ENCODE peak calls at places on chromosomes 1 and 21, in seven cellular contexts. M is aorta, Z is neural progenitor cell, N is breast epithelium, I is PC-3, H is cardiac muscle cell, G is uterus. Y is an unnamed sample.

GRCh38 chr1:160474392-160475242 is 48.4 kb downstream of the SLAMF6 start:
- DNase-seq in M (no peak), Z (no peak), N (no peak), I (no peak), H (no peak), G (no peak), Y (no peak)

GRCh38 chr1:68199603-68200002 is 32.7 kb downstream of the WLS start:
- DNase-seq in M (no peak), Z (no peak), N (no peak), I (no peak), H (no peak), G (no peak), Y (no peak)

GRCh38 chr1:160781129-160781808 is 14.7 kb upstream of the LY9 start:
- DNase-seq in M (no peak), Z (no peak), N (no peak), I (peak; percentile 74), H (no peak), G (no peak), Y (no peak)

GRCh38 chr21:44519346-44520325 is 20.4 kb downstream of the KRTAP10-1 start:
- DNase-seq in M (no peak), Z (no peak), N (no peak), I (no peak), H (no peak), G (no peak), Y (no peak)

GRCh38 chr1:38587734-38588133 is 271.8 kb downstream of the RRAGC start:
- DNase-seq in M (no peak), Z (no peak), N (no peak), I (no peak), H (no peak), G (no peak), Y (peak; percentile 59)

GRCh38 chr1:24999426-24999825 is 69.3 kb upstream of the RUNX3 start:
- DNase-seq in M (no peak), Z (no peak), N (no peak), I (no peak), H (no peak), G (no peak), Y (no peak)

GRCh38 chr1:235408503-235408960 is 41.3 kb downstream of the TBCE start:
- DNase-seq in M (no peak), Z (no peak), N (no peak), I (no peak), H (no peak), G (no peak), Y (no peak)

GRCh38 chr1:51019811-51020210 is 49.8 kb downstream of the CDKN2C start:
- DNase-seq in M (no peak), Z (no peak), N (no peak), I (no peak), H (no peak), G (no peak), Y (no peak)

GRCh38 chr1:45299981-45300668 is 26.6 kb upstream of the HPDL start:
- DNase-seq in M (peak; percentile 49), Z (peak; percentile 87), N (no peak), I (peak; percentile 81), H (peak; percentile 79), G (peak; percentile 33), Y (peak; percentile 34)

GRCh38 chr1:156014829-156015228 is 5.9 kb downstream of the SSR2 start:
- DNase-seq in M (no peak), Z (no peak), N (no peak), I (no peak), H (no peak), G (no peak), Y (no peak)

GRCh38 chr1:22275211-22275610 is 132.3 kb upstream of the WNT4 start:
- DNase-seq in M (no peak), Z (no peak), N (no peak), I (peak; percentile 89), H (no peak), G (no peak), Y (no peak)

GRCh38 chr1:184153731-184154130 is 102.2 kb downstream of the TSEN15 start:
- DNase-seq in M (no peak), Z (no peak), N (no peak), I (no peak), H (no peak), G (no peak), Y (no peak)

GRCh38 chr1:4210043-4210442 is 310.0 kb upstream of the C1orf174 start:
- DNase-seq in M (no peak), Z (no peak), N (no peak), I (no peak), H (no peak), G (no peak), Y (no peak)

GRCh38 chr21:29279531-29279930 is 19.2 kb upstream of the BACH1 start:
- DNase-seq in M (no peak), Z (no peak), N (no peak), I (no peak), H (no peak), G (no peak), Y (no peak)

GRCh38 chr1:242198421-242198820 is 199.5 kb upstream of the MAP1LC3C start:
- DNase-seq in M (no peak), Z (no peak), N (no peak), I (no peak), H (no peak), G (no peak), Y (no peak)

GRCh38 chr21:31780944-31781343 is 49.0 kb upstream of the SCAF4 start:
- DNase-seq in M (no peak), Z (no peak), N (no peak), I (peak; percentile 72), H (no peak), G (no peak), Y (no peak)

GRCh38 chr1:114771992-114772391 is 8.5 kb downstream of the SIKE1 start:
- DNase-seq in M (no peak), Z (no peak), N (no peak), I (no peak), H (no peak), G (no peak), Y (no peak)

GRCh38 chr1:204367956-204368355 is 8.2 kb upstream of the PLEKHA6 start:
- DNase-seq in M (no peak), Z (no peak), N (no peak), I (peak; percentile 65), H (no peak), G (no peak), Y (no peak)

GRCh38 chr1:204367193-204367858 is 7.6 kb upstream of the PLEKHA6 start:
- DNase-seq in M (no peak), Z (no peak), N (no peak), I (no peak), H (no peak), G (no peak), Y (no peak)

GRCh38 chr1:204366759-204367158 is 7.0 kb upstream of the PLEKHA6 start:
- DNase-seq in M (no peak), Z (peak; percentile 54), N (no peak), I (peak; percentile 45), H (peak; percentile 37), G (no peak), Y (no peak)

GRCh38 chr1:204369006-204369726 is 9.4 kb upstream of the PLEKHA6 start:
- DNase-seq in M (no peak), Z (no peak), N (no peak), I (no peak), H (no peak), G (no peak), Y (no peak)

DNA sequence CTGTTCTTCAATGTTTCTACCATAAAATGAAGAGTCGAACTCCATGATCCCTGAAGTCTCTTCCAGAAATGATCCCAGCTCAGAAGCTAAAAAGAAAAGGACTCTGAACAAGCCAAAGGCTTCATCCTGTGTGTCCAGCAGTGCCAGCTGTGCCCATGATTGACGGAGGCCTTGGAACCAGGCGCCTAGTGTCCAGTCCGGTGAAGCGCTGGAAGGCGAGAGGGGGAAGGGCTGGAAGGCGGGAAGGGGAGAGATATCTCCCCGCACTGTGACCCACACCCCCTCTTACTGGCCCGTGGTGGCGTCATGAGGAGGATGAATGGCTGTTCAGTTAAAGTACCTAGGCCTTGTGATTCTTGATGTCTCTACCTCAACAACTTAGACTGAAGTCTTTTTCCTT is 10.4 kb upstream of the PLEKHA6 start:
- DNase-seq in M (no peak), Z (no peak), N (no peak), I (no peak), H (no peak), G (no peak), Y (no peak)
- H3K27ac ChIP-seq in M (no peak overlapping the region), Z (no peak overlapping the region), N (no peak overlapping the region), I (no peak overlapping the region), H (no peak overlapping the region), G (no peak overlapping the region), Y (no peak overlapping the region)

DNA sequence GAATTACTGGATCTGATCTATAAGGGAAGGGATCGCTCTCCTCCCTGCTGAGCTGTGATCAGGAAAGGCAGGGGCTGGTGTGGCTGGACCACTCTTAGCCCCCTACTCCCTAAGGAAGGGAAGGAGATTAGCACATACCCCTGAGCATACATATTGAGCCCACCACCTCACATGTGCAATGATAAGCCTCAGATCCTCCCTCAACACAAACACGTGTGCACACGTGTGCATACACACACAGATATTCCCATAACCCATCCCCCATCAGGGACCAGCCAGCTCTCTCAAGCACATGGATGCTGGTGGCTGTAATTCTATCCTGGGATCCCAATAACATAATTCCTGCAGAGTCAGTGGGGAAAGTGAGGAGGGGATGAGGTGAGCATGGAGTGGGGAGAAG is 21.2 kb downstream of the SYT2 start:
- DNase-seq in M (no peak), Z (no peak), N (no peak), I (no peak), H (no peak), G (no peak), Y (no peak)
- H3K27me3 ChIP-seq in M (no peaks in the 10 kb centered on the region), Z (peaks cover 9% of the 10 kb centered on the region), N (peaks cover 7% of the 10 kb centered on the region), I (peaks cover 27% of the 10 kb centered on the region), H (no peaks in the 10 kb centered on the region), G (no peaks in the 10 kb centered on the region), Y (peaks cover 5% of the 10 kb centered on the region)

GRCh38 chr1:110960777-110961420 is 2.8 kb downstream of the LRIF1 start:
- DNase-seq in M (no peak), Z (no peak), N (no peak), I (no peak), H (no peak), G (no peak), Y (no peak)
- H3K4me3 ChIP-seq in M (no peak overlapping the region), Z (peak overlapping the region; percentile 58), N (no peak overlapping the region), I (peak overlapping the region; percentile 93), H (no peak overlapping the region), G (no peak overlapping the region), Y (no peak overlapping the region)

GRCh38 chr1:28886731-28887417 is 27.5 kb upstream of the EPB41 start:
- DNase-seq in M (peak; percentile 89), Z (peak; percentile 91), N (peak; percentile 87), I (peak; percentile 92), H (peak; percentile 90), G (peak; percentile 74), Y (peak; percentile 80)

GRCh38 chr1:28883242-28883616 is 31.1 kb upstream of the EPB41 start:
- DNase-seq in M (no peak), Z (no peak), N (no peak), I (no peak), H (no peak), G (no peak), Y (no peak)

GRCh38 chr1:28887418-28887834 is 26.9 kb upstream of the EPB41 start:
- DNase-seq in M (peak; percentile 60), Z (peak; percentile 63), N (no peak), I (peak; percentile 13), H (peak; percentile 52), G (peak; percentile 27), Y (no peak)

GRCh38 chr1:28885982-28886730 is 28.2 kb upstream of the EPB41 start:
- DNase-seq in M (no peak), Z (no peak), N (no peak), I (no peak), H (no peak), G (no peak), Y (no peak)

DNA sequence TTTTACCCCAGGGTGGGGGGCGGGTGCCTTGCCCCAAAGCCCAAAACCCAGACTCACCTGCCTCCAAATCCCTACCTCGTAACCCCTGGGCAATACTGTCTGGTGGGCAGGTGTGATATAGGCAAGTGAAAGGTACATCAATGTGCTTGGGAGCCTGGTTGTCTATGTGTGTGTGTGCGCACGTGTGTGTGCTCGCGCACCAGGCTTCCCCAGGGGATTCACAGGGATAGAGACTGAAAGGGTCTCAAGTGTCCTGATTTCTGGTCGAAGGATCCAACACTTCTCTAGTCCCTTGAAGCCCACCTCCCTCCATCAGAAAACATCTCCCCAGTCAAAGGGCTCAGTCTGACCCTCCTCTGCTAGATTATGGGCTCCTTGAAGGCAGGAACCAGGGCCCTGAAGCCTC is 28.9 kb upstream of the EPB41 start:
- DNase-seq in M (no peak), Z (no peak), N (no peak), I (no peak), H (no peak), G (no peak), Y (no peak)
- H3K27ac ChIP-seq in M (no peak overlapping the region), Z (no peak overlapping the region), N (no peak overlapping the region), I (peak overlapping the region; percentile 17), H (peak overlapping the region; percentile 19), G (peak overlapping the region; percentile 77), Y (no peak overlapping the region)

Y was measured in heart right ventricle.